ENCODE peak calls at places on chromosomes 12 and 14, in ten cellular contexts. G is dorsolateral prefrontal cortex; K is T follicular helper cell; E is epithelial cell of esophagus; Y is NCI-H345; N is CD4-positive, alpha-beta memory T cell; H is neural crest cell; Z is GM23338; Q is anterior cingulate cortex; U is stimulated activated CD4-positive, alpha-beta T cell treated with anti-CD3 and anti-CD28 coated beads, Interleukin-12 subunit alpha, Interleukin-12 subunit beta, amount 100 ng/mL, for 48 hours. B is an unnamed sample.

GRCh38 chr14:39108791-39109190 is 5.3 kb upstream of the GEMIN2 start:
- DNase-seq in H (no peak), Y (no peak), Q (no peak), U (no peak), Z (no peak), K (no peak), E (no peak), N (no peak), G (no peak), B (no peak)

GRCh38 chr14:24876009-24876690 is 173.8 kb downstream of the STXBP6 start:
- DNase-seq in N (no peak), Z (no peak), Q (no peak), E (no peak), G (no peak), H (peak), Y (no peak), U (no peak), K (no peak), B (no peak)

GRCh38 chr12:2274733-2275132 is 221.9 kb downstream of the CACNA1C start:
- DNase-seq in U (no peak), E (no peak), Y (no peak), Z (no peak), H (no peak), G (no peak), Q (no peak), N (no peak), K (no peak), B (peak)

GRCh38 chr14:102772781-102773570 is 4.3 kb upstream of the TRAF3 start:
- DNase-seq in N (no peak), Y (no peak), Z (peak), U (no peak), G (no peak), Q (no peak), K (no peak), E (no peak), H (no peak), B (peak)

GRCh38 chr12:116406529-116406928 is 129.0 kb upstream of the MED13L start:
- DNase-seq in H (no peak), Y (peak), Q (no peak), G (no peak), E (peak), Z (peak), N (no peak), U (no peak), K (no peak), B (peak)

GRCh38 chr12:26271024-26271423 is 75.7 kb downstream of the SSPN start:
- DNase-seq in G (no peak), Z (no peak), H (no peak), N (no peak), U (no peak), E (peak), Y (no peak), K (no peak), Q (no peak), B (no peak)

GRCh38 chr12:120522568-120522967 is 6.4 kb downstream of the COQ5 start:
- DNase-seq in N (no peak), U (no peak), Z (no peak), Q (no peak), G (no peak), E (no peak), K (no peak), H (no peak), Y (no peak), B (no peak)

GRCh38 chr12:122560138-122560537 is 33.1 kb downstream of the KNTC1 start:
- DNase-seq in H (no peak), E (no peak), G (no peak), Y (no peak), Z (no peak), N (no peak), K (no peak), Q (no peak), U (no peak), B (no peak)

GRCh38 chr14:103401223-103402214 is 16.3 kb downstream of the MARK3 start:
- DNase-seq in Y (no peak), K (no peak), N (no peak), H (no peak), U (no peak), Q (no peak), Z (peak), E (peak), G (no peak), B (no peak)

GRCh38 chr12:6604254-6605029 is 2.7 kb downstream of the CHD4 start:
- DNase-seq in G (no peak), Y (no peak), N (no peak), Q (no peak), E (no peak), H (no peak), K (no peak), U (no peak), Z (no peak), B (no peak)

GRCh38 chr14:35164849-35165248 is 42.5 kb downstream of the PRORP start:
- DNase-seq in U (no peak), Q (no peak), Z (no peak), E (no peak), N (no peak), Y (no peak), G (no peak), H (no peak), K (no peak), B (no peak)

GRCh38 chr12:91144053-91144452 is 32.8 kb upstream of the LUM start:
- DNase-seq in Q (no peak), H (no peak), K (no peak), Z (no peak), Y (no peak), N (no peak), E (peak), U (no peak), G (no peak), B (no peak)

GRCh38 chr12:77352941-77353340 is 287.6 kb upstream of the E2F7 start:
- DNase-seq in U (no peak), E (no peak), Y (no peak), K (no peak), H (no peak), Z (no peak), G (no peak), Q (no peak), N (no peak), B (no peak)

GRCh38 chr12:48777501-48778400 is 11.1 kb downstream of the ADCY6 start:
- DNase-seq in Z (peak), N (no peak), K (no peak), U (no peak), Y (no peak), H (no peak), G (no peak), Q (no peak), E (no peak), B (no peak)